ENCODE peak calls at places on chromosomes 11 and 22, in seven cellular contexts. One of them, this sample, is unnamed.

GRCh38 chr11:114359342-114359741 is 41.0 kb downstream of the C11orf71 start:
- DNase-seq in HepG2: no peak
- DNase-seq in H1: no peak
- DNase-seq in SK-N-SH: no peak
- DNase-seq in GM12878: no peak
- DNase-seq in GM12891: no peak
- DNase-seq in K562: no peak
- DNase-seq in this sample: no peak

GRCh38 chr22:36383110-36383581 is 4.6 kb downstream of the MYH9 start:
- DNase-seq in HepG2: no peak
- DNase-seq in H1: no peak
- DNase-seq in SK-N-SH: no peak
- DNase-seq in GM12878: peak
- DNase-seq in GM12891: peak
- DNase-seq in K562: peak
- DNase-seq in this sample: peak

GRCh38 chr11:36404831-36405230 is 105.2 kb downstream of the TRAF6 start:
- DNase-seq in HepG2: no peak
- DNase-seq in H1: no peak
- DNase-seq in SK-N-SH: no peak
- DNase-seq in GM12878: no peak
- DNase-seq in GM12891: no peak
- DNase-seq in K562: no peak
- DNase-seq in this sample: no peak

GRCh38 chr11:87092159-87092558 is 54.4 kb downstream of the TMEM135 start:
- DNase-seq in HepG2: no peak
- DNase-seq in H1: no peak
- DNase-seq in SK-N-SH: no peak
- DNase-seq in GM12878: no peak
- DNase-seq in GM12891: no peak
- DNase-seq in K562: no peak
- DNase-seq in this sample: no peak

GRCh38 chr11:78562398-78562797 is 12.3 kb downstream of the NARS2 start:
- DNase-seq in HepG2: no peak
- DNase-seq in H1: no peak
- DNase-seq in SK-N-SH: no peak
- DNase-seq in GM12878: no peak
- DNase-seq in GM12891: no peak
- DNase-seq in K562: no peak
- DNase-seq in this sample: no peak

GRCh38 chr11:112968988-112969714 is 7.9 kb downstream of the NCAM1 start:
- DNase-seq in HepG2: no peak
- DNase-seq in H1: no peak
- DNase-seq in SK-N-SH: peak
- DNase-seq in GM12878: no peak
- DNase-seq in GM12891: no peak
- DNase-seq in K562: no peak
- DNase-seq in this sample: no peak

GRCh38 chr11:128095459-128096096 is 491.8 kb downstream of the ETS1 start:
- DNase-seq in HepG2: no peak
- DNase-seq in H1: no peak
- DNase-seq in SK-N-SH: no peak
- DNase-seq in GM12878: no peak
- DNase-seq in GM12891: no peak
- DNase-seq in K562: no peak
- DNase-seq in this sample: no peak

GRCh38 chr11:16912607-16913006 is 101.6 kb downstream of the PLEKHA7 start:
- DNase-seq in HepG2: no peak
- DNase-seq in H1: no peak
- DNase-seq in SK-N-SH: no peak
- DNase-seq in GM12878: no peak
- DNase-seq in GM12891: no peak
- DNase-seq in K562: no peak
- DNase-seq in this sample: no peak

GRCh38 chr11:96237759-96238158 is 105.2 kb downstream of the MAML2 start:
- DNase-seq in HepG2: peak
- DNase-seq in H1: no peak
- DNase-seq in SK-N-SH: no peak
- DNase-seq in GM12878: no peak
- DNase-seq in GM12891: no peak
- DNase-seq in K562: no peak
- DNase-seq in this sample: no peak

GRCh38 chr11:2445948-2446551 is 1.2 kb downstream of the KCNQ1 start:
- DNase-seq in HepG2: no peak
- DNase-seq in H1: no peak
- DNase-seq in SK-N-SH: peak
- DNase-seq in GM12878: no peak
- DNase-seq in GM12891: no peak
- DNase-seq in K562: no peak
- DNase-seq in this sample: no peak

GRCh38 chr11:57081356-57081755 is 92.6 kb downstream of the OR5AK2 start:
- DNase-seq in HepG2: no peak
- DNase-seq in H1: no peak
- DNase-seq in SK-N-SH: no peak
- DNase-seq in GM12878: no peak
- DNase-seq in GM12891: no peak
- DNase-seq in K562: no peak
- DNase-seq in this sample: no peak

GRCh38 chr11:86802601-86803051 is 2.3 kb downstream of the PRSS23 start:
- DNase-seq in HepG2: peak
- DNase-seq in H1: no peak
- DNase-seq in SK-N-SH: peak
- DNase-seq in GM12878: no peak
- DNase-seq in GM12891: no peak
- DNase-seq in K562: peak
- DNase-seq in this sample: no peak

GRCh38 chr11:21838422-21838821 is 354.5 kb upstream of the ANO5 start:
- DNase-seq in HepG2: no peak
- DNase-seq in H1: no peak
- DNase-seq in SK-N-SH: no peak
- DNase-seq in GM12878: no peak
- DNase-seq in GM12891: no peak
- DNase-seq in K562: no peak
- DNase-seq in this sample: no peak

GRCh38 chr11:126186031-126186698 is 25.3 kb downstream of the RPUSD4 start:
- DNase-seq in HepG2: no peak
- DNase-seq in H1: no peak
- DNase-seq in SK-N-SH: no peak
- DNase-seq in GM12878: no peak
- DNase-seq in GM12891: no peak
- DNase-seq in K562: no peak
- DNase-seq in this sample: no peak

GRCh38 chr11:4027746-4028145 is 66.9 kb upstream of the RRM1 start:
- DNase-seq in HepG2: no peak
- DNase-seq in H1: no peak
- DNase-seq in SK-N-SH: no peak
- DNase-seq in GM12878: no peak
- DNase-seq in GM12891: no peak
- DNase-seq in K562: no peak
- DNase-seq in this sample: no peak

GRCh38 chr11:101401245-101401644 is 182.6 kb downstream of the TRPC6 start:
- DNase-seq in HepG2: no peak
- DNase-seq in H1: no peak
- DNase-seq in SK-N-SH: no peak
- DNase-seq in GM12878: no peak
- DNase-seq in GM12891: no peak
- DNase-seq in K562: no peak
- DNase-seq in this sample: no peak

GRCh38 chr22:31935961-31936635 is 8.2 kb upstream of the YWHAH start:
- DNase-seq in HepG2: no peak
- DNase-seq in H1: no peak
- DNase-seq in SK-N-SH: no peak
- DNase-seq in GM12878: no peak
- DNase-seq in GM12891: no peak
- DNase-seq in K562: no peak
- DNase-seq in this sample: no peak

GRCh38 chr11:120233207-120233803 is 6.6 kb upstream of the POU2F3 start:
- DNase-seq in HepG2: no peak
- DNase-seq in H1: no peak
- DNase-seq in SK-N-SH: no peak
- DNase-seq in GM12878: no peak
- DNase-seq in GM12891: no peak
- DNase-seq in K562: no peak
- DNase-seq in this sample: no peak

GRCh38 chr11:10978189-10978588 is 120.3 kb upstream of the ZBED5 start:
- DNase-seq in HepG2: no peak
- DNase-seq in H1: no peak
- DNase-seq in SK-N-SH: no peak
- DNase-seq in GM12878: no peak
- DNase-seq in GM12891: no peak
- DNase-seq in K562: no peak
- DNase-seq in this sample: no peak

GRCh38 chr22:33477131-33478111 is 419.2 kb upstream of the SYN3 start:
- DNase-seq in HepG2: no peak
- DNase-seq in H1: no peak
- DNase-seq in SK-N-SH: no peak
- DNase-seq in GM12878: no peak
- DNase-seq in GM12891: no peak
- DNase-seq in K562: no peak
- DNase-seq in this sample: no peak

GRCh38 chr22:45925811-45926351 is 51.1 kb downstream of the WNT7B start:
- DNase-seq in HepG2: no peak
- DNase-seq in H1: no peak
- DNase-seq in SK-N-SH: no peak
- DNase-seq in GM12878: no peak
- DNase-seq in GM12891: no peak
- DNase-seq in K562: no peak
- DNase-seq in this sample: no peak

DNA sequence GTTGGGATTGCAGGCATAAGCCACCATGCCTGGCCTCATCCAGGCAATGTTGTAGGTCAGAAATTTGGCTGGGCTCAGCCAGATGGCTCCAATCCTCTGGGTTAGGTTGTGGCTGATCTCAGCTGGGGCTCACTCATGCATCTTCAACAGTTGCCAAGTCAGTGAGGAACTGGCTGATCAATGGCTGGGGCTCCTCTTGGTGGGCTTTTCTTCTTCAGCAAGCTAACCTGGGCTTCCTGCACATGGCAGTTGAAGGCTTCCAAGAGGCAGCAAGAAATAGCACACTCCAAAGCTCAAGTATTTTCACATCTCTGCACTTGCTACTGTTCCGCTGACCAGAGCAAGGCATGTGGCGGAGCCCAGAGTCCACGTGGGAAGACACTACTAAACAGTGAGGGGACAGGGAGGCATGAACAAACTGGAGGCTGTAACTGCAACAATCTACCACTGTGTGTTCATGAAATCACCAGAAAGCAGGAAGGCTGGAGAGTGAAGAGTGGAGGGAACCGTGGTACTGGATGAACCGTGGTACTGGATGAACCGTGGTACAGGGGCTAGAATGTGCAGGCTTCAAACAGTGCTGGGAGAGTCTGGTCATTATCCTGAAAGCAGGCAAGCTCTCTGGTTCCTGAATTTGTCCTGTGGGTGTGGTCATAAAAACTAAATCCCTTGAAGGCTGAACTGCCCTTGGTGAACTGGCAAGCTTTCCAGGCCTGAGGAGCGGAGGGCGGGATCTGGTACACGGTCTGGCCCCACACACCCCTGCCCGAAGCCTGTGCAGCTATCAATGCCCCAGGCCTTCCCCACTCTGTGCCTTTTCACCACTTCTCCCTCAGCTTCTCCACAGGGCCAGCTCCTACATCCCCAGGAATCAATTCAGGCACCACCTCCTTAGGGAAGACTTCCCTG is 20.2 kb downstream of the CHST1 start:
- DNase-seq in HepG2: no peak
- DNase-seq in H1: no peak
- DNase-seq in SK-N-SH: no peak
- DNase-seq in GM12878: no peak
- DNase-seq in GM12891: no peak
- DNase-seq in K562: no peak
- DNase-seq in this sample: no peak
- TF ChIP-seq TAF1 in HepG2: no peak
- TF ChIP-seq TAF1 in H1: no peak
- TF ChIP-seq TAF1 in SK-N-SH: no peak
- TF ChIP-seq TAF1 in GM12878: no peak
- TF ChIP-seq TAF1 in GM12891: no peak
- TF ChIP-seq TAF1 in K562: no peak
- TF ChIP-seq TAF1 in this sample: no peak

GRCh38 chr11:35152575-35152974 is 13.6 kb downstream of the CD44 start:
- DNase-seq in HepG2: no peak
- DNase-seq in H1: no peak
- DNase-seq in SK-N-SH: no peak
- DNase-seq in GM12878: no peak
- DNase-seq in GM12891: no peak
- DNase-seq in K562: no peak
- DNase-seq in this sample: no peak
- TF ChIP-seq POLR2AphosphoS5 in HepG2: no peak
- TF ChIP-seq POLR2AphosphoS5 in H1: no peak
- TF ChIP-seq POLR2AphosphoS5 in SK-N-SH: no peak
- TF ChIP-seq POLR2AphosphoS5 in GM12878: no peak
- TF ChIP-seq POLR2AphosphoS5 in GM12891: no peak
- TF ChIP-seq POLR2AphosphoS5 in K562: no peak
- TF ChIP-seq POLR2AphosphoS5 in this sample: no peak

GRCh38 chr22:29617922-29618629 is 14.6 kb downstream of the NF2 start:
- DNase-seq in HepG2: no peak
- DNase-seq in H1: no peak
- DNase-seq in SK-N-SH: no peak
- DNase-seq in GM12878: no peak
- DNase-seq in GM12891: no peak
- DNase-seq in K562: no peak
- DNase-seq in this sample: no peak
- TF ChIP-seq TAF1 in HepG2: no peak
- TF ChIP-seq TAF1 in H1: no peak
- TF ChIP-seq TAF1 in SK-N-SH: no peak
- TF ChIP-seq TAF1 in GM12878: no peak
- TF ChIP-seq TAF1 in GM12891: no peak
- TF ChIP-seq TAF1 in K562: no peak
- TF ChIP-seq TAF1 in this sample: no peak

DNA sequence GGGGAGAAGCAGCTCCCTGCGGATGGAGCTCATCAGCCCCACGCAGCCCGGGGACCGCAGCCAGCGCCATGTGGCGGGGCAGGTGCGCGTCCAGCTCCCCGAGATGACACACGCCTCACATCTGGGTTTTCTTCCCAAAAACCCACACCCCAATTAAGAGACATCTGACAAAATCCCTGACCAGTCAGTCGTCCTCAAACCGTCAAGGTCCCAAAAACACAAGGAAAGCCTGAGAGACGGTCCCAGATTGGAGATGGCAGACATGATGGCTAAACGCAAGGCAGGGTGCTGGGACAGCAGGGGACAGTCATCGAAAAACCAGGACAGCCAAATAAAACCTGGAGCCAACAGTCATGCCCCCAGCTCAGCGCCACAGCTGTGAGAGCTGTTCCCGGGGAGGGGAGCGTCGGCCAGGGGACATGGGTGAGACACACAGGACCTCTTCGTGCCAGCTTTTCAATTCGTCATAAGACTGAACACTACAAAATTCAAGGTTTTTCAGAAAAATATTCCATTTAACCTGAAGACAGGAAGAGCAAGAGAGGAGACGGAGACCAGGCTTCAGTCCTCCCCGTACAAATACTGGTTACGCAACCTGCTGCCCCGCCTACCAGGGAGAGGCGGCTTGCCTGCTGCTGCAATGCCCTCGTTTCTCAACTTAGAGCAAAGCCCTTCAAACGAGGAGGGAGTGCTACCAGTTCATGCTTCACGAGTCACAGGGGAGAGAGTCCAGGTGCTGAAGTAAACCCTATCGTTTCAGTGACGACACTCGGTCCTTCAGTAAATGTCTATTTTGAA is 10.5 kb downstream of the TOLLIP start:
- DNase-seq in HepG2: peak
- DNase-seq in H1: no peak
- DNase-seq in SK-N-SH: no peak
- DNase-seq in GM12878: no peak
- DNase-seq in GM12891: no peak
- DNase-seq in K562: peak
- DNase-seq in this sample: no peak
- TF ChIP-seq POLR2AphosphoS5 in HepG2: no peak
- TF ChIP-seq POLR2AphosphoS5 in H1: no peak
- TF ChIP-seq POLR2AphosphoS5 in SK-N-SH: no peak
- TF ChIP-seq POLR2AphosphoS5 in GM12878: no peak
- TF ChIP-seq POLR2AphosphoS5 in GM12891: no peak
- TF ChIP-seq POLR2AphosphoS5 in K562: no peak
- TF ChIP-seq POLR2AphosphoS5 in this sample: no peak